ENCODE peak calls at places on chromosomes 2 and 18, in nine cellular contexts. M, K, C, F, O, Y, S, A and H are unnamed samples.

GRCh38 chr2:233819884-233820765 is 34.2 kb downstream of the HJURP start:
- DNase-seq in Y (no peak), F (peak), S (no peak), O (no peak), K (no peak), C (no peak), M (no peak), A (peak), H (no peak)

GRCh38 chr2:43129676-43130547 is 96.5 kb downstream of the ZFP36L2 start:
- DNase-seq in M (peak), A (peak), C (no peak), K (peak), F (peak), Y (no peak), O (no peak), S (no peak), H (peak)

GRCh38 chr2:27191107-27191829 is 20.6 kb upstream of the ATRAID start:
- DNase-seq in S (peak), A (peak), F (no peak), O (no peak), Y (peak), C (peak), M (no peak), K (peak), H (no peak)

GRCh38 chr2:216285641-216286156 is 86.6 kb downstream of the MARCHF4 start:
- DNase-seq in F (no peak), Y (peak), C (no peak), S (no peak), A (no peak), O (peak), M (no peak), K (no peak), H (no peak)

GRCh38 chr2:56168163-56168562 is 15.6 kb upstream of the CCDC85A start:
- DNase-seq in O (no peak), S (no peak), Y (no peak), C (no peak), M (no peak), K (no peak), A (no peak), F (no peak), H (no peak)

GRCh38 chr18:58541137-58541788 is 87.6 kb downstream of the ALPK2 start:
- DNase-seq in F (no peak), K (no peak), O (peak), A (no peak), Y (no peak), S (no peak), M (no peak), C (peak), H (no peak)

GRCh38 chr2:218622606-218623238 is 15.0 kb downstream of the PLCD4 start:
- DNase-seq in O (no peak), A (no peak), M (no peak), Y (no peak), C (no peak), K (no peak), F (no peak), S (no peak), H (no peak)

GRCh38 chr2:207085110-207085509 is 80.6 kb downstream of the KLF7 start:
- DNase-seq in K (no peak), F (no peak), A (no peak), S (no peak), O (no peak), Y (no peak), C (no peak), M (no peak), H (no peak)

GRCh38 chr2:69177785-69178636 is 165.0 kb downstream of the ANTXR1 start:
- DNase-seq in O (peak), S (peak), A (peak), F (peak), M (peak), Y (peak), K (peak), C (peak), H (peak)

GRCh38 chr18:50091495-50092249 is 103.3 kb downstream of the MYO5B start:
- DNase-seq in K (no peak), C (no peak), A (no peak), Y (no peak), S (no peak), O (no peak), M (no peak), F (no peak), H (no peak)

GRCh38 chr2:192005214-192005613 is 158.3 kb upstream of the CAVIN2 start:
- DNase-seq in O (no peak), F (no peak), C (no peak), A (no peak), Y (no peak), M (no peak), K (no peak), S (no peak), H (no peak)

GRCh38 chr18:5066380-5066977 is 130.6 kb downstream of the AKAIN1 start:
- DNase-seq in M (no peak), K (peak), F (no peak), C (peak), A (peak), O (peak), S (no peak), Y (no peak), H (no peak)

GRCh38 chr18:49464718-49465598 is 4.5 kb upstream of the DYM start:
- DNase-seq in Y (peak), A (no peak), C (no peak), K (no peak), S (no peak), M (no peak), F (no peak), O (peak), H (no peak)

GRCh38 chr2:9675369-9676351 is 44.9 kb upstream of the YWHAQ start:
- DNase-seq in Y (peak), S (no peak), F (no peak), M (no peak), A (no peak), C (no peak), K (no peak), O (no peak), H (no peak)

GRCh38 chr2:64876137-64876647 is 113.0 kb upstream of the SLC1A4 start:
- DNase-seq in A (peak), F (no peak), M (peak), Y (peak), C (peak), S (no peak), K (no peak), O (peak), H (no peak)

GRCh38 chr2:68832161-68832869 is 38.9 kb downstream of the BMP10 start:
- DNase-seq in K (no peak), Y (peak), C (peak), F (no peak), O (peak), S (peak), M (peak), A (peak), H (peak)

GRCh38 chr2:50746526-50746925 is 285.4 kb downstream of the NRXN1 start:
- DNase-seq in C (peak), Y (peak), F (no peak), A (no peak), K (peak), S (no peak), M (no peak), O (peak), H (no peak)

GRCh38 chr2:120826260-120826648 is 90.6 kb downstream of the GLI2 start:
- DNase-seq in M (peak), O (no peak), C (no peak), Y (no peak), A (no peak), S (no peak), F (no peak), K (no peak), H (no peak)

GRCh38 chr2:151727593-151728552 is 6.4 kb downstream of the NEB start:
- DNase-seq in O (no peak), M (no peak), C (no peak), K (no peak), F (no peak), S (peak), A (no peak), Y (peak), H (peak)

DNA sequence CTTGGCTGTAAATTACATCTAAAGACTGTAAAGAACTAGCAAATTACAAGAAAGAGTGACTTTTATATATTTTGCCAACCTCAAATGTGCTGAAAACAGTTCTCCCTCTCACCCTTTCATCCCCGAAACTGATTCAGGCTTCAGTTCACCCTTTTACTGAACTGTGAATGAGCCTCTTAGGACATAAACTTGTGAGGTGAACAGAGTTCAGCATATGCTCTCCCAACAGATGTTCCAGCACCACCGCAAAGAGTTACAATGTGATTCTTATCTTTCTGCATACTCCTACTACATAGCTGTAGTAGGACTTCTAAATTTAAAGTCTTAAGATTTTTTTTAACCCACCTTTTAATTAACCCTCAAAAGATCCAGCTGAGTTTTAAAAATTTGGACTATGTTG is 1.2 kb upstream of the ZCCHC2 start:
- DNase-seq in K (peak), A (no peak), Y (no peak), C (no peak), S (no peak), M (no peak), O (no peak), F (no peak), H (no peak)
- H3K4me3 ChIP-seq in K (peak), A (peak), Y (peak), C (peak), S (no peak), M (peak), O (peak), F (peak), H (peak)

DNA sequence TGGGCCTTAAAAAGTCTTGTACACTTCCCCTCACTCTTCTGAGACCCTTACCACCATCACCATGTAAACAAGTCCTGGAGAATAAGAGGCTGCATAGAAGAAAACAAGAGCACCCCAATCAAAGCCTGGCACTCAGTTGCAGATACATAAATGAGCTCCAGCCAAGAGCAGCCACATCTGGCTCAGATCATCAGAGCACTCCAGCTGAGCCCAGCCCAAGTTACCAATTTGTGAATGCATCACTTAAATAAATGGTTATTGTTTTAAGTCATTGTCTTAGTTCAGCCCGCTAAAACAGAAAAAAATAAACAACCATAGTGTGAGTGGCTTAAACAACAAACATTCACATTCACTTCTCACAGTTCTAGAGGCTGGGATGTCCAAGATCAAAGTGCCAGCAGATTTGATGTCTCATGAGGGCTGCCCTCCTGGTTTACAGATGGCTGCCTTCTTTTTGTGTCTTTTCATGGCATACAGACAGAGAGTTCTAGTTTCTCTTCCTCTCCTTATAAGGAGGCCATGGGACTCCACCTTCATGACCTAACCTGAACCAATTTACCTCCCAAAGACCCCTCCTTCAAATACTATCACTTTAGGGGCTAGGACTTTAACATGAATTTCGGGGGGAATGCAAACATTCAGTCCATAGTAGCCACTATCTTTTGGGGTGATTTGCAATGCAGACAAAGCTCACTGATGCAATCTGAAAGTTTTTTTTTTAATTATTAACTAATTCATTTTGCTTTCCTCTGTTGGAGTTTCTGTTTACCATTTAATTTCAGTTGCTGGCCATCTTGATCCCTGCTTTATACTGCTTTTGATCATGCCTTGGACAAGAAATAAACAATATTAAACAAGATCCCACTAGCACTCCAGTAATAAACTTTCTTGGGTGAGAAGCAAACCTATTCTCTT is 187.5 kb upstream of the ACVR2A start:
- DNase-seq in O (no peak), Y (no peak), S (no peak), C (no peak), K (no peak), M (no peak), F (no peak), A (no peak), H (no peak)
- H3K27ac ChIP-seq in O (no peak), Y (no peak), S (no peak), C (no peak), K (no peak), M (no peak), F (no peak), A (no peak), H (no peak)

GRCh38 chr2:197499594-197500502 is at the start of the genes HSPD1 and HSPE1:
- DNase-seq in A (peak), K (peak), M (peak), C (peak), F (peak), Y (peak), O (peak), S (peak), H (peak)

GRCh38 chr2:197497301-197497700 is 2.3 kb downstream of the HSPD1 start:
- DNase-seq in M (no peak), S (no peak), K (no peak), F (no peak), C (no peak), A (no peak), Y (no peak), O (no peak), H (no peak)

GRCh38 chr2:197500503-197501179 is 462 bp downstream of the HSPE1 start:
- DNase-seq in A (no peak), O (no peak), M (no peak), F (no peak), S (no peak), Y (peak), K (no peak), C (no peak), H (no peak)

GRCh38 chr2:197498627-197498936 is 1.1 kb downstream of the HSPD1 start:
- DNase-seq in S (no peak), C (no peak), F (no peak), A (no peak), K (no peak), O (no peak), M (no peak), Y (no peak), H (no peak)

DNA sequence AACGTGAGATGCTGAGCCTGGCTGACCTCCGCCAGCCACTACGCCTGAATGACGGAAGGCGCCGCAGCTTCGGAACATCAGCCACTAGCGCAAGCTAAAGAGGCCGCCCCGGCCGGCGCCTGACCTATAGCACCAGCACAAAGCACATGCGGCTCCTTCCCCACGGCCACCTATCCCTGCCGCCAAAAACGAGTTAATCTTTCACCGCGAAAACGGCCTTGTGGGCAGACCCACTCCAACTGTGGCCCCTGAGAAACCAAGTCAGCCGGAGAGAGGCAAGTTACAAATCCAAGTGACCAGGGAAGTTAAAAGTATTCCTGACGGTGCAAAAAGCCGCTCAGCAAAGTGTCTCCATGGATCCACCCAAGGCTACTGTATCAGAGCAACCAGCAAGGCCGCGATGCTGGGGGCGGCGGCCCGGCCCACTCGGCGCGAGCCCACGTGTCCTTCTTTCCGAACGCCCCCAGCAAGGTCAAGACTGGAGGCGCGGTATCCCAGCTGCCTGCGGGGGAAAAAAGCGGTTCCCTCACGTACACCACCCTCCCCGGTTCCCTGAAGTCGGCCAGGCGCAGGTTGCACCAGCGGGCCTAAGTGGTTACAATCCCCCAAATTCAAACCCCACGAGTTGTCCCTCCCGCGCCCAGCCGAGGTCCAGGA is 575 bp downstream of the HSPD1 start:
- DNase-seq in O (peak), F (peak), S (peak), C (peak), Y (peak), M (peak), A (peak), K (peak), H (peak)
- TF ChIP-seq POLR2A in O (peak), F (no peak), S (peak), C (no peak), Y (no peak), M (no peak), A (peak), K (peak), H (no peak)

GRCh38 chr2:203707530-203707929 is 1.1 kb downstream of the CD28 start:
- DNase-seq in C (no peak), S (no peak), F (no peak), Y (no peak), O (no peak), A (no peak), M (no peak), K (no peak), H (no peak)
- H3K4me3 ChIP-seq in C (no peak), S (no peak), F (no peak), Y (no peak), O (no peak), A (no peak), M (no peak), K (no peak), H (no peak)

GRCh38 chr2:58447586-58447985 is 206.5 kb upstream of the FANCL start:
- DNase-seq in K (no peak), O (no peak), M (no peak), S (no peak), A (no peak), Y (no peak), C (no peak), F (no peak), H (no peak)

GRCh38 chr2:58449286-58450010 is 208.3 kb upstream of the FANCL start:
- DNase-seq in Y (no peak), S (no peak), A (no peak), K (no peak), C (no peak), M (no peak), O (no peak), F (no peak), H (no peak)

GRCh38 chr2:58448845-58449244 is 207.7 kb upstream of the FANCL start:
- DNase-seq in C (no peak), A (no peak), F (no peak), M (no peak), K (no peak), O (no peak), Y (no peak), S (no peak), H (no peak)

DNA sequence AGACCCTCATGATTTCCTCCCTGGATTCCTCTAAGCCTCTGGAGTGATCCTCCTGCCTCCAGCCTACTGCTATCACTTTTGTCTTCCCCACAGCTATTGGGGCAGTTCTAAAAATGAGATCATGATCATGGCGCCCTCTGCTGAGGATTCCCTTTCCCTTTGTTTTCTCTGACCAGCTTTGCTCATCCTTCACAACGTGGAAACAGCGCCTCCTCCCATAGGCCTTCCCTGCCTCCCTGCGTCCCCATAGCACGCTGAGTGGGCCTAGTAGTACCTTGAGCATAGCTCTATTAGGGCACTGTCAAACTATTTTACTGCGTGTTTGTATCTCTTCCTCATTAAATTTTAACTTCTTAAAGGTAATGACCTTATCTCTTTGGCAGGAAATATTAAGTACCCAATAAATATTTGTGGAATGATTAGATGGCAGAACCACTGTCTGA is 207.0 kb upstream of the FANCL start:
- DNase-seq in K (peak), O (peak), A (peak), M (peak), C (no peak), S (peak), Y (peak), F (no peak), H (no peak)
- H3K27ac ChIP-seq in K (no peak), O (no peak), A (no peak), M (no peak), C (no peak), S (no peak), Y (no peak), F (no peak), H (no peak)